ENCODE peak calls at places on chromosome 1, in six cellular contexts. One of them, this sample, is unnamed.

GRCh38 chr1:234656981-234657651 is 47.1 kb upstream of the IRF2BP2 start:
- DNase-seq in epithelial cell of esophagus: peak; percentile 100
- DNase-seq in Calu3: peak; percentile 51
- DNase-seq in NCI-H1092 treated with DMSO at 0.1 percent for 48 hours: no peak
- DNase-seq in HFFc6: peak; percentile 98
- DNase-seq in GOT3: no peak
- DNase-seq in this sample: peak; percentile 98

GRCh38 chr1:210246447-210246846 is 13.9 kb downstream of the SERTAD4 start:
- DNase-seq in epithelial cell of esophagus: peak; percentile 44
- DNase-seq in Calu3: no peak
- DNase-seq in NCI-H1092 treated with DMSO at 0.1 percent for 48 hours: no peak
- DNase-seq in HFFc6: peak; percentile 19
- DNase-seq in GOT3: no peak
- DNase-seq in this sample: no peak

GRCh38 chr1:154896811-154897286 is 26.8 kb upstream of the KCNN3 start:
- DNase-seq in epithelial cell of esophagus: no peak
- DNase-seq in Calu3: no peak
- DNase-seq in NCI-H1092 treated with DMSO at 0.1 percent for 48 hours: no peak
- DNase-seq in HFFc6: no peak
- DNase-seq in GOT3: no peak
- DNase-seq in this sample: no peak

GRCh38 chr1:151165281-151165737 is 393 bp downstream of the LYSMD1 start:
- DNase-seq in epithelial cell of esophagus: peak; percentile 30
- DNase-seq in Calu3: peak; percentile 12
- DNase-seq in NCI-H1092 treated with DMSO at 0.1 percent for 48 hours: peak; percentile 79
- DNase-seq in HFFc6: no peak
- DNase-seq in GOT3: no peak
- DNase-seq in this sample: peak; percentile 82

GRCh38 chr1:84720275-84720780 is 30.1 kb upstream of the SSX2IP start:
- DNase-seq in epithelial cell of esophagus: no peak
- DNase-seq in Calu3: no peak
- DNase-seq in NCI-H1092 treated with DMSO at 0.1 percent for 48 hours: no peak
- DNase-seq in HFFc6: no peak
- DNase-seq in GOT3: no peak
- DNase-seq in this sample: no peak

GRCh38 chr1:25469177-25469576 is 38.5 kb downstream of the MACO1 start:
- DNase-seq in epithelial cell of esophagus: peak; percentile 71
- DNase-seq in Calu3: no peak
- DNase-seq in NCI-H1092 treated with DMSO at 0.1 percent for 48 hours: no peak
- DNase-seq in HFFc6: peak; percentile 48
- DNase-seq in GOT3: no peak
- DNase-seq in this sample: peak; percentile 56

GRCh38 chr1:163922743-163923186 is 601.0 kb downstream of the NUF2 start:
- DNase-seq in epithelial cell of esophagus: no peak
- DNase-seq in Calu3: no peak
- DNase-seq in NCI-H1092 treated with DMSO at 0.1 percent for 48 hours: no peak
- DNase-seq in HFFc6: no peak
- DNase-seq in GOT3: no peak
- DNase-seq in this sample: peak; percentile 16

GRCh38 chr1:2210786-2211185 is 16.2 kb upstream of the FAAP20 start:
- DNase-seq in epithelial cell of esophagus: no peak
- DNase-seq in Calu3: no peak
- DNase-seq in NCI-H1092 treated with DMSO at 0.1 percent for 48 hours: no peak
- DNase-seq in HFFc6: no peak
- DNase-seq in GOT3: no peak
- DNase-seq in this sample: no peak

This sample was measured in foreskin fibroblast.